ENCODE peak calls at places on chromosomes 3 and 15, in six cellular contexts. Z, Q, H, U, F and P are unnamed samples.
A peak's percentile ranks its signal among the peaks of the same experiment; 100 is the strongest.

GRCh38 chr15:73908030-73908821 is 18.0 kb upstream of the LOXL1 start:
- DNase-seq in Z (peak; percentile 32), H (peak; percentile 45), U (peak; percentile 90), F (peak; percentile 86), Q (peak; percentile 64), P (peak; percentile 87)

GRCh38 chr3:178787960-178788359 is 251.7 kb downstream of the KCNMB2 start:
- DNase-seq in H (no peak), Z (no peak), U (no peak), Q (no peak), F (no peak), P (no peak)

GRCh38 chr3:27596920-27597319 is 112.7 kb upstream of the SLC4A7 start:
- DNase-seq in U (no peak), H (no peak), Q (peak; percentile 46), Z (peak; percentile 65), F (no peak), P (no peak)

GRCh38 chr3:170941551-170941950 is 33.1 kb upstream of the EIF5A2 start:
- DNase-seq in F (no peak), U (no peak), H (no peak), Z (no peak), Q (no peak), P (no peak)

GRCh38 chr15:22966321-22967083 is 13.7 kb downstream of the CYFIP1 start:
- DNase-seq in H (no peak), F (no peak), U (no peak), Q (no peak), Z (no peak), P (no peak)

GRCh38 chr3:80733522-80734176 is 965.9 kb upstream of the ROBO1 start:
- DNase-seq in Z (peak; percentile 81), U (no peak), Q (peak; percentile 46), F (no peak), H (peak; percentile 6), P (peak; percentile 82)

GRCh38 chr3:23993556-23994246 is 48.6 kb downstream of the NR1D2 start:
- DNase-seq in Z (no peak), F (peak; percentile 40), Q (no peak), U (no peak), H (no peak), P (no peak)

GRCh38 chr3:155753038-155753647 is 8.3 kb upstream of the PLCH1 start:
- DNase-seq in H (no peak), F (peak; percentile 32), Q (peak; percentile 39), Z (no peak), U (peak; percentile 54), P (peak; percentile 79)

GRCh38 chr3:174330303-174330702 is 528.8 kb upstream of the NAALADL2 start:
- DNase-seq in F (no peak), Z (peak; percentile 93), H (no peak), U (no peak), Q (peak; percentile 85), P (no peak)

GRCh38 chr3:128987701-128988100 is 6.2 kb downstream of the CFAP92 start:
- DNase-seq in H (no peak), Q (no peak), Z (no peak), F (no peak), U (no peak), P (no peak)

GRCh38 chr15:26939398-26939797 is 31.6 kb upstream of the GABRG3 start:
- DNase-seq in Z (no peak), F (peak; percentile 47), Q (no peak), U (no peak), H (no peak), P (no peak)

GRCh38 chr3:46868948-46869347 is 5.7 kb upstream of the MYL3 start:
- DNase-seq in F (no peak), Z (no peak), H (no peak), Q (no peak), U (no peak), P (no peak)

GRCh38 chr3:180693656-180694055 is 14.4 kb upstream of the CCDC39 start:
- DNase-seq in Q (no peak), U (no peak), F (no peak), Z (no peak), H (no peak), P (no peak)

GRCh38 chr3:156675744-156676466 is 1.5 kb downstream of the TIPARP start:
- DNase-seq in F (peak; percentile 27), Z (peak; percentile 82), U (no peak), H (peak; percentile 94), Q (peak; percentile 86), P (peak; percentile 45)

GRCh38 chr15:23003736-23004135 is 23.6 kb upstream of the CYFIP1 start:
- DNase-seq in Z (no peak), H (no peak), F (no peak), Q (no peak), U (no peak), P (no peak)

GRCh38 chr3:58651268-58651667 is 15.3 kb downstream of the FAM3D start:
- DNase-seq in Z (no peak), Q (peak; percentile 51), H (no peak), F (no peak), U (no peak), P (no peak)

GRCh38 chr15:43553021-43553420 is 35.6 kb downstream of the MAP1A start:
- DNase-seq in Z (no peak), H (no peak), U (no peak), F (no peak), Q (no peak), P (no peak)

GRCh38 chr3:16151109-16151508 is 23.4 kb upstream of the GALNT15 start:
- DNase-seq in F (no peak), Z (peak; percentile 92), H (peak; percentile 18), Q (peak; percentile 95), U (no peak), P (peak; percentile 59)

GRCh38 chr3:21839592-21839991 is 88.6 kb upstream of the ZNF385D start:
- DNase-seq in U (no peak), F (no peak), H (peak; percentile 42), Q (peak; percentile 53), Z (peak; percentile 97), P (peak; percentile 51)

GRCh38 chr15:44598892-44599291 is 61.9 kb downstream of the EIF3J start:
- DNase-seq in F (no peak), Q (peak; percentile 85), Z (peak; percentile 88), U (no peak), H (no peak), P (no peak)

GRCh38 chr3:187726564-187726963 is 18.7 kb downstream of the BCL6 start:
- DNase-seq in U (no peak), F (no peak), Z (no peak), Q (no peak), H (no peak), P (peak; percentile 45)

GRCh38 chr15:81024265-81024875 is 23.6 kb downstream of the TLNRD1 start:
- DNase-seq in U (no peak), Q (no peak), F (no peak), H (no peak), Z (no peak), P (no peak)

GRCh38 chr3:55519016-55519415 is 31.9 kb upstream of the WNT5A start:
- DNase-seq in F (no peak), H (peak; percentile 76), Q (peak; percentile 80), U (no peak), Z (peak; percentile 77), P (no peak)

GRCh38 chr3:192834428-192834827 is 83.2 kb downstream of the MB21D2 start:
- DNase-seq in Q (no peak), H (no peak), F (no peak), U (no peak), Z (peak; percentile 63), P (no peak)

GRCh38 chr3:192833177-192833890 is 84.3 kb downstream of the MB21D2 start:
- DNase-seq in F (no peak), H (no peak), Z (peak; percentile 87), Q (peak; percentile 92), U (no peak), P (no peak)

GRCh38 chr3:192836469-192836820 is 81.2 kb downstream of the MB21D2 start:
- DNase-seq in Z (no peak), U (no peak), F (no peak), H (no peak), Q (no peak), P (no peak)

GRCh38 chr3:192831801-192832347 is 85.8 kb downstream of the MB21D2 start:
- DNase-seq in H (no peak), U (no peak), F (no peak), Q (no peak), Z (no peak), P (no peak)

GRCh38 chr3:192835818-192836468 is 81.7 kb downstream of the MB21D2 start:
- DNase-seq in Q (peak; percentile 71), U (no peak), F (no peak), H (no peak), Z (peak; percentile 84), P (no peak)
- H3K9ac ChIP-seq in Q (no peak overlapping the region), U (no peak overlapping the region), F (no peak overlapping the region), H (no peak overlapping the region), Z (peak overlapping the region; percentile 5), P (no peak overlapping the region)

GRCh38 chr3:52517796-52518722 is 15.6 kb downstream of the NT5DC2 start:
- DNase-seq in U (no peak), Q (no peak), F (no peak), H (no peak), Z (no peak), P (no peak)
- H3K4me3 ChIP-seq in U (no peak overlapping the region), Q (no peak overlapping the region), F (no peak overlapping the region), H (no peak overlapping the region), Z (no peak overlapping the region), P (no peak overlapping the region)

GRCh38 chr3:45647148-45647619 is 42.0 kb upstream of the SACM1L start:
- DNase-seq in H (peak; percentile 84), Z (peak; percentile 86), F (no peak), U (no peak), Q (peak; percentile 94), P (no peak)
- H3K9ac ChIP-seq in H (peak overlapping the region; percentile 59), Z (peak overlapping the region; percentile 73), F (peak overlapping the region; percentile 90), U (no peak overlapping the region), Q (peak overlapping the region; percentile 15), P (no peak overlapping the region)

GRCh38 chr3:5254281-5255048 is 67.0 kb downstream of the EDEM1 start:
- DNase-seq in U (no peak), H (no peak), Z (no peak), F (no peak), Q (no peak), P (no peak)

GRCh38 chr3:5251196-5251583 is 63.7 kb downstream of the EDEM1 start:
- DNase-seq in H (no peak), U (no peak), F (no peak), Q (no peak), Z (no peak), P (no peak)

GRCh38 chr3:5252111-5252510 is 64.6 kb downstream of the EDEM1 start:
- DNase-seq in H (no peak), F (no peak), Z (no peak), Q (no peak), U (no peak), P (no peak)

GRCh38 chr3:5245927-5246326 is 58.4 kb downstream of the EDEM1 start:
- DNase-seq in Q (no peak), H (no peak), Z (no peak), U (no peak), F (no peak), P (no peak)

DNA sequence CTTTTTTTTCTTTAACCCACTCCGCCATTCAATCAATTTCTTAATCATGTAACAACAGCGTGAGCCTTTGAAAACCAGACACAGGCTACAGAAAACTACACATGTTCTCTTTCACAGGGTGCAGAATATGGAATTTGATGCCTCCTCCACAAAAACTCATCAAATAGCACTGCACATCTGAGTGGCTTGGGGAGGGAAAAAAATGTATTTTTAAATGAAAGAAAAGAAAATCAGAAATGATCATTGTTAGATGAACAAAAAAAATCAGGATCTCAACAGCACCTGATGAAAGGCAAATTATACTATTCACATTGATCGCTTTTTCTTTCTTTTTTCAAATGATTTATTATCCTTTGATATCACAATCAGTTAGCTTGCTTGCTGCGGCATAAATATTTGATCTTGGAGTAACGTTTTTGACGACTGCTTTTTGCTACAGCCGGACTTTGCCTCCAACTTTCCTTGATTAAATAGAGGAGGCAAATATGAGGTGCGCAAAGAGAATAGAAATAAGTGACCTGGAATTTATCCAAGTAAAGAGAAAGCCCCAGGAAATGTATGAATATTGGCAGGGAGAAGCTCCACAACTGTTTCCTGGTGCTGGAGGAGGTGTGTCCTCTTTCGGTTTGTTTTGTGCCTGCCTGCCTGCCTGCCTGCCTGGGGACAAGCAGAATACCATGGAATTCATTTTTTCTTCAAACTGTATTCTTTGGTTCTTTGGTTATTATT is 63.1 kb downstream of the EDEM1 start:
- DNase-seq in U (no peak), H (peak; percentile 29), Q (no peak), Z (no peak), F (peak; percentile 37), P (no peak)
- H3K4me3 ChIP-seq in U (no peak overlapping the region), H (peak overlapping the region; percentile 62), Q (peak overlapping the region; percentile 51), Z (peak overlapping the region; percentile 45), F (peak overlapping the region; percentile 50), P (no peak overlapping the region)